ENCODE peak calls at places on chromosomes 13 and 19, in nine cellular contexts. One of them, this sample, is unnamed.

GRCh38 chr19:36128392-36128736 is 11.5 kb upstream of the CAPNS1 start:
- DNase-seq in stimulated activated CD8-positive, alpha-beta memory T cell treated with anti-CD3 and anti-CD28 coated beads, Interleukin-12 subunit alpha, Interleukin-12 subunit beta, amount 100 ng/mL, for 4 hours: no peak
- DNase-seq in upper lobe of right lung: no peak
- DNase-seq in activated naive CD8-positive, alpha-beta T cell treated with anti-CD3 and anti-CD28 coated beads for 36 hours: no peak
- DNase-seq in osteoblast: no peak
- DNase-seq in A172: no peak
- DNase-seq in WTC11: peak; percentile 44
- DNase-seq in stimulated activated CD4-positive, alpha-beta T cell treated with anti-CD3 and anti-CD28 coated beads, Interleukin-2, amount 100 ng/mL, for 48 hours: no peak
- DNase-seq in T-helper 1 cell: no peak
- DNase-seq in this sample: no peak

GRCh38 chr19:37669336-37669963 is 14.2 kb upstream of the ZFP30 start:
- DNase-seq in A172: no peak
- DNase-seq in T-helper 1 cell: no peak
- DNase-seq in WTC11: no peak
- DNase-seq in upper lobe of right lung: no peak
- DNase-seq in osteoblast: no peak
- DNase-seq in activated naive CD8-positive, alpha-beta T cell treated with anti-CD3 and anti-CD28 coated beads for 36 hours: no peak
- DNase-seq in stimulated activated CD8-positive, alpha-beta memory T cell treated with anti-CD3 and anti-CD28 coated beads, Interleukin-12 subunit alpha, Interleukin-12 subunit beta, amount 100 ng/mL, for 4 hours: no peak
- DNase-seq in stimulated activated CD4-positive, alpha-beta T cell treated with anti-CD3 and anti-CD28 coated beads, Interleukin-2, amount 100 ng/mL, for 48 hours: no peak
- DNase-seq in this sample: no peak

GRCh38 chr19:2242811-2243210 is 6.2 kb downstream of the SF3A2 start:
- DNase-seq in A172: no peak
- DNase-seq in T-helper 1 cell: no peak
- DNase-seq in stimulated activated CD8-positive, alpha-beta memory T cell treated with anti-CD3 and anti-CD28 coated beads, Interleukin-12 subunit alpha, Interleukin-12 subunit beta, amount 100 ng/mL, for 4 hours: no peak
- DNase-seq in activated naive CD8-positive, alpha-beta T cell treated with anti-CD3 and anti-CD28 coated beads for 36 hours: no peak
- DNase-seq in stimulated activated CD4-positive, alpha-beta T cell treated with anti-CD3 and anti-CD28 coated beads, Interleukin-2, amount 100 ng/mL, for 48 hours: no peak
- DNase-seq in osteoblast: no peak
- DNase-seq in WTC11: no peak
- DNase-seq in upper lobe of right lung: no peak
- DNase-seq in this sample: no peak

GRCh38 chr13:20118268-20119140 is 42.3 kb downstream of the GJA3 start:
- DNase-seq in T-helper 1 cell: peak; percentile 33
- DNase-seq in stimulated activated CD8-positive, alpha-beta memory T cell treated with anti-CD3 and anti-CD28 coated beads, Interleukin-12 subunit alpha, Interleukin-12 subunit beta, amount 100 ng/mL, for 4 hours: peak; percentile 16
- DNase-seq in A172: no peak
- DNase-seq in osteoblast: peak; percentile 89
- DNase-seq in WTC11: peak; percentile 46
- DNase-seq in activated naive CD8-positive, alpha-beta T cell treated with anti-CD3 and anti-CD28 coated beads for 36 hours: peak; percentile 10
- DNase-seq in upper lobe of right lung: peak; percentile 91
- DNase-seq in stimulated activated CD4-positive, alpha-beta T cell treated with anti-CD3 and anti-CD28 coated beads, Interleukin-2, amount 100 ng/mL, for 48 hours: peak; percentile 7
- DNase-seq in this sample: peak; percentile 55

GRCh38 chr19:54390942-54391577 is 24.2 kb upstream of the TTYH1 start:
- DNase-seq in stimulated activated CD8-positive, alpha-beta memory T cell treated with anti-CD3 and anti-CD28 coated beads, Interleukin-12 subunit alpha, Interleukin-12 subunit beta, amount 100 ng/mL, for 4 hours: no peak
- DNase-seq in stimulated activated CD4-positive, alpha-beta T cell treated with anti-CD3 and anti-CD28 coated beads, Interleukin-2, amount 100 ng/mL, for 48 hours: peak; percentile 65
- DNase-seq in upper lobe of right lung: no peak
- DNase-seq in osteoblast: no peak
- DNase-seq in WTC11: peak; percentile 77
- DNase-seq in T-helper 1 cell: peak; percentile 48
- DNase-seq in activated naive CD8-positive, alpha-beta T cell treated with anti-CD3 and anti-CD28 coated beads for 36 hours: peak; percentile 64
- DNase-seq in A172: peak; percentile 63
- DNase-seq in this sample: peak; percentile 51

GRCh38 chr19:54448037-54448773 is 794 bp upstream of the LENG8 start:
- DNase-seq in stimulated activated CD4-positive, alpha-beta T cell treated with anti-CD3 and anti-CD28 coated beads, Interleukin-2, amount 100 ng/mL, for 48 hours: peak; percentile 30
- DNase-seq in T-helper 1 cell: no peak
- DNase-seq in WTC11: peak; percentile 46
- DNase-seq in stimulated activated CD8-positive, alpha-beta memory T cell treated with anti-CD3 and anti-CD28 coated beads, Interleukin-12 subunit alpha, Interleukin-12 subunit beta, amount 100 ng/mL, for 4 hours: no peak
- DNase-seq in activated naive CD8-positive, alpha-beta T cell treated with anti-CD3 and anti-CD28 coated beads for 36 hours: peak; percentile 44
- DNase-seq in osteoblast: peak; percentile 95
- DNase-seq in upper lobe of right lung: peak; percentile 81
- DNase-seq in A172: peak; percentile 60
- DNase-seq in this sample: no peak

GRCh38 chr13:28002886-28003698 is 14.6 kb upstream of the URAD start:
- DNase-seq in osteoblast: no peak
- DNase-seq in activated naive CD8-positive, alpha-beta T cell treated with anti-CD3 and anti-CD28 coated beads for 36 hours: no peak
- DNase-seq in WTC11: no peak
- DNase-seq in stimulated activated CD4-positive, alpha-beta T cell treated with anti-CD3 and anti-CD28 coated beads, Interleukin-2, amount 100 ng/mL, for 48 hours: no peak
- DNase-seq in upper lobe of right lung: no peak
- DNase-seq in stimulated activated CD8-positive, alpha-beta memory T cell treated with anti-CD3 and anti-CD28 coated beads, Interleukin-12 subunit alpha, Interleukin-12 subunit beta, amount 100 ng/mL, for 4 hours: no peak
- DNase-seq in A172: peak; percentile 51
- DNase-seq in T-helper 1 cell: no peak
- DNase-seq in this sample: no peak

GRCh38 chr13:109883181-109884180 is 97.1 kb upstream of the IRS2 start:
- DNase-seq in stimulated activated CD8-positive, alpha-beta memory T cell treated with anti-CD3 and anti-CD28 coated beads, Interleukin-12 subunit alpha, Interleukin-12 subunit beta, amount 100 ng/mL, for 4 hours: no peak
- DNase-seq in upper lobe of right lung: no peak
- DNase-seq in osteoblast: no peak
- DNase-seq in stimulated activated CD4-positive, alpha-beta T cell treated with anti-CD3 and anti-CD28 coated beads, Interleukin-2, amount 100 ng/mL, for 48 hours: no peak
- DNase-seq in T-helper 1 cell: no peak
- DNase-seq in A172: peak; percentile 56
- DNase-seq in WTC11: no peak
- DNase-seq in activated naive CD8-positive, alpha-beta T cell treated with anti-CD3 and anti-CD28 coated beads for 36 hours: no peak
- DNase-seq in this sample: no peak

GRCh38 chr19:1466461-1467227 is 12.4 kb downstream of the C19orf25 start:
- DNase-seq in stimulated activated CD8-positive, alpha-beta memory T cell treated with anti-CD3 and anti-CD28 coated beads, Interleukin-12 subunit alpha, Interleukin-12 subunit beta, amount 100 ng/mL, for 4 hours: no peak
- DNase-seq in stimulated activated CD4-positive, alpha-beta T cell treated with anti-CD3 and anti-CD28 coated beads, Interleukin-2, amount 100 ng/mL, for 48 hours: no peak
- DNase-seq in WTC11: peak; percentile 23
- DNase-seq in upper lobe of right lung: no peak
- DNase-seq in T-helper 1 cell: no peak
- DNase-seq in osteoblast: no peak
- DNase-seq in activated naive CD8-positive, alpha-beta T cell treated with anti-CD3 and anti-CD28 coated beads for 36 hours: no peak
- DNase-seq in A172: no peak
- DNase-seq in this sample: no peak

GRCh38 chr19:48715276-48715675 is 4.2 kb downstream of the MAMSTR start:
- DNase-seq in T-helper 1 cell: no peak
- DNase-seq in WTC11: no peak
- DNase-seq in stimulated activated CD8-positive, alpha-beta memory T cell treated with anti-CD3 and anti-CD28 coated beads, Interleukin-12 subunit alpha, Interleukin-12 subunit beta, amount 100 ng/mL, for 4 hours: no peak
- DNase-seq in stimulated activated CD4-positive, alpha-beta T cell treated with anti-CD3 and anti-CD28 coated beads, Interleukin-2, amount 100 ng/mL, for 48 hours: no peak
- DNase-seq in activated naive CD8-positive, alpha-beta T cell treated with anti-CD3 and anti-CD28 coated beads for 36 hours: no peak
- DNase-seq in upper lobe of right lung: no peak
- DNase-seq in A172: no peak
- DNase-seq in osteoblast: peak; percentile 31
- DNase-seq in this sample: no peak

GRCh38 chr13:98839826-98840769 is 87.6 kb upstream of the SLC15A1 start:
- DNase-seq in A172: peak; percentile 74
- DNase-seq in upper lobe of right lung: peak; percentile 74
- DNase-seq in WTC11: peak; percentile 78
- DNase-seq in stimulated activated CD8-positive, alpha-beta memory T cell treated with anti-CD3 and anti-CD28 coated beads, Interleukin-12 subunit alpha, Interleukin-12 subunit beta, amount 100 ng/mL, for 4 hours: no peak
- DNase-seq in activated naive CD8-positive, alpha-beta T cell treated with anti-CD3 and anti-CD28 coated beads for 36 hours: peak; percentile 36
- DNase-seq in osteoblast: no peak
- DNase-seq in stimulated activated CD4-positive, alpha-beta T cell treated with anti-CD3 and anti-CD28 coated beads, Interleukin-2, amount 100 ng/mL, for 48 hours: peak; percentile 34
- DNase-seq in T-helper 1 cell: no peak
- DNase-seq in this sample: peak; percentile 12

GRCh38 chr19:19120308-19121156 is 17.7 kb downstream of the TMEM161A start:
- DNase-seq in WTC11: peak; percentile 100
- DNase-seq in stimulated activated CD4-positive, alpha-beta T cell treated with anti-CD3 and anti-CD28 coated beads, Interleukin-2, amount 100 ng/mL, for 48 hours: no peak
- DNase-seq in osteoblast: peak; percentile 72
- DNase-seq in T-helper 1 cell: no peak
- DNase-seq in A172: no peak
- DNase-seq in upper lobe of right lung: no peak
- DNase-seq in activated naive CD8-positive, alpha-beta T cell treated with anti-CD3 and anti-CD28 coated beads for 36 hours: peak; percentile 48
- DNase-seq in stimulated activated CD8-positive, alpha-beta memory T cell treated with anti-CD3 and anti-CD28 coated beads, Interleukin-12 subunit alpha, Interleukin-12 subunit beta, amount 100 ng/mL, for 4 hours: no peak
- DNase-seq in this sample: no peak

GRCh38 chr13:22024381-22024994 is 353.6 kb downstream of the FGF9 start:
- DNase-seq in WTC11: no peak
- DNase-seq in upper lobe of right lung: no peak
- DNase-seq in A172: no peak
- DNase-seq in stimulated activated CD8-positive, alpha-beta memory T cell treated with anti-CD3 and anti-CD28 coated beads, Interleukin-12 subunit alpha, Interleukin-12 subunit beta, amount 100 ng/mL, for 4 hours: no peak
- DNase-seq in stimulated activated CD4-positive, alpha-beta T cell treated with anti-CD3 and anti-CD28 coated beads, Interleukin-2, amount 100 ng/mL, for 48 hours: no peak
- DNase-seq in osteoblast: no peak
- DNase-seq in T-helper 1 cell: no peak
- DNase-seq in activated naive CD8-positive, alpha-beta T cell treated with anti-CD3 and anti-CD28 coated beads for 36 hours: no peak
- DNase-seq in this sample: no peak

GRCh38 chr19:46159418-46159817 is 11.4 kb downstream of the IGFL2 start:
- DNase-seq in stimulated activated CD8-positive, alpha-beta memory T cell treated with anti-CD3 and anti-CD28 coated beads, Interleukin-12 subunit alpha, Interleukin-12 subunit beta, amount 100 ng/mL, for 4 hours: no peak
- DNase-seq in osteoblast: no peak
- DNase-seq in stimulated activated CD4-positive, alpha-beta T cell treated with anti-CD3 and anti-CD28 coated beads, Interleukin-2, amount 100 ng/mL, for 48 hours: no peak
- DNase-seq in A172: no peak
- DNase-seq in activated naive CD8-positive, alpha-beta T cell treated with anti-CD3 and anti-CD28 coated beads for 36 hours: no peak
- DNase-seq in T-helper 1 cell: no peak
- DNase-seq in WTC11: no peak
- DNase-seq in upper lobe of right lung: no peak
- DNase-seq in this sample: no peak